ENCODE peak calls at places on chromosomes 12 and 14, in four cellular contexts. B, L, I and Y are unnamed samples.

GRCh38 chr12:65335021-65335714 is 56.7 kb downstream of the MSRB3 start:
- DNase-seq in B (peak), L (no peak), I (no peak), Y (no peak)

GRCh38 chr12:3035815-3036702 is 41.1 kb upstream of the TSPAN9 start:
- DNase-seq in B (no peak), L (no peak), I (no peak), Y (peak)

GRCh38 chr14:34078117-34078743 is 127.4 kb upstream of the EGLN3 start:
- DNase-seq in B (no peak), L (no peak), I (no peak), Y (no peak)

GRCh38 chr12:121578230-121579189 is 2.3 kb downstream of the KDM2B start:
- DNase-seq in B (no peak), L (no peak), I (no peak), Y (peak)

GRCh38 chr14:51533160-51533559 is 118.5 kb upstream of the FRMD6 start:
- DNase-seq in B (no peak), L (no peak), I (no peak), Y (no peak)

GRCh38 chr14:99549684-99550083 is 54.3 kb downstream of the CCDC85C start:
- DNase-seq in B (no peak), L (no peak), I (no peak), Y (no peak)

GRCh38 chr14:68640293-68640574 is 152.6 kb downstream of the ZFP36L1 start:
- DNase-seq in B (no peak), L (no peak), I (no peak), Y (no peak)

GRCh38 chr12:47812797-47813490 is 6.8 kb downstream of the HDAC7 start:
- DNase-seq in B (peak), L (peak), I (no peak), Y (peak)

GRCh38 chr14:29339491-29339890 is 572.9 kb downstream of the FOXG1 start:
- DNase-seq in B (no peak), L (no peak), I (no peak), Y (no peak)

GRCh38 chr12:6267007-6267721 is 43.3 kb upstream of the PLEKHG6 start:
- DNase-seq in B (no peak), L (no peak), I (no peak), Y (no peak)

GRCh38 chr12:56104815-56105476 is 587 bp downstream of the PA2G4 start:
- DNase-seq in B (no peak), L (no peak), I (no peak), Y (no peak)

GRCh38 chr14:22829661-22830328 is at the start of gene MRPL52:
- DNase-seq in B (peak), L (peak), I (peak), Y (peak)

GRCh38 chr14:66944872-66945271 is 244.4 kb upstream of the GARIN2 start:
- DNase-seq in B (no peak), L (no peak), I (no peak), Y (no peak)

GRCh38 chr12:20482680-20483079 is 114.3 kb downstream of the PDE3A start:
- DNase-seq in B (no peak), L (no peak), I (no peak), Y (no peak)

GRCh38 chr14:38203929-38204716 is 3.6 kb upstream of the SSTR1 start:
- DNase-seq in B (no peak), L (no peak), I (no peak), Y (no peak)

GRCh38 chr12:103785243-103786031 is 55.6 kb downstream of the NT5DC3 start:
- DNase-seq in B (no peak), L (no peak), I (no peak), Y (no peak)

GRCh38 chr14:88611878-88612277 is 49.0 kb downstream of the ZC3H14 start:
- DNase-seq in B (no peak), L (no peak), I (no peak), Y (no peak)

GRCh38 chr14:69259176-69259530 is 805 bp upstream of the GALNT16 start:
- DNase-seq in B (no peak), L (no peak), I (no peak), Y (no peak)

GRCh38 chr12:103392722-103393121 is 103.0 kb downstream of the C12orf42 start:
- DNase-seq in B (no peak), L (no peak), I (no peak), Y (no peak)

GRCh38 chr14:24231263-24232120 is 675 bp downstream of the NEDD8 start:
- DNase-seq in B (no peak), L (no peak), I (no peak), Y (no peak)

GRCh38 chr14:20305265-20306078 is at the start of gene TTC5:
- DNase-seq in B (peak), L (peak), I (peak), Y (peak)

GRCh38 chr14:93318927-93319326 is 13.9 kb downstream of the BTBD7 start:
- DNase-seq in B (no peak), L (no peak), I (no peak), Y (no peak)

GRCh38 chr14:93103392-93104080 is 12.2 kb downstream of the ITPK1 start:
- DNase-seq in B (no peak), L (no peak), I (no peak), Y (no peak)

GRCh38 chr12:96720363-96720705 is 186.7 kb upstream of the NEDD1 start:
- DNase-seq in B (no peak), L (no peak), I (no peak), Y (no peak)

GRCh38 chr12:80848858-80849257 is 88.9 kb downstream of the LIN7A start:
- DNase-seq in B (no peak), L (no peak), I (no peak), Y (no peak)

GRCh38 chr12:15756822-15757221 is 32.4 kb downstream of the EPS8 start:
- DNase-seq in B (no peak), L (no peak), I (no peak), Y (no peak)

GRCh38 chr12:45244561-45245348 is 28.9 kb downstream of the ANO6 start:
- DNase-seq in B (no peak), L (no peak), I (no peak), Y (no peak)

GRCh38 chr12:123712780-123713319 is 697 bp downstream of the ATP6V0A2 start:
- DNase-seq in B (no peak), L (no peak), I (no peak), Y (no peak)

DNA sequence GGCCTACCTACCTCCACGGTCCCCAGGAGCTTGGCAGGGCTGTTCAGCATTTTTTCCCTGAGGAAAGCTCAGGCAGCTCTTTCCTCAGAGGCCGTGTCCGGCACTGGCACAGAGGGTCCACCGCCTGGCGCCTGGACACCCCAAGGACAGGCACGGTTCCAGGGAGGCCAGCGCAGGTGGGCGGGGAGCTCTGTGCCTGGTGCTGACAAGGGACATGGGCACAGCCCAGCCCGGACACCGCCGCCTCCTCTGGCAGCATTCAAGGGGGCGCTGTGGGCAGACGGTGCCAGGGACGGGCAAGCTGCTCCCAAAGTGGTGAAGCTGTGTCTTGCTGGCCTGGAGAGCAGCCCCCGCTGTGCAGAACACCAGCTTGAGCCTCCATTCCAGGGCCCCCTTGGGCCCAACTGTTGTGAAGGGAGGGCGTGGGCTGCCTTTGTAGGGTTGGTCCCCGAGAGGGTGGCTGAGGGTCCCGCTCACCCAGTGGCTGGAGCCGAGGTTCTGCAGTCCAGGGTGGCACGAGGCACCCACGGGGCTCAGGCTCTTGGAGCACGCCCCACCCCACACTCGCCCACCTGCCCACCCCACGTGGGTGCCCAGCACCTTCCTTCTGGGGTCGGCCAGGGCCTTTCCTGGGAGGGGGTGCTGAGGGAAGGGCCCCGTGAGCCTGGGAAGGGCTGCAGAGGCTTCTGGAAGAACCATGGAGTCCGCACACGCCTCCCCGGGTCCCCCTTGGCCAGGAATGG is 29.3 kb upstream of the TEX22 start:
- DNase-seq in B (no peak), L (no peak), I (no peak), Y (no peak)
- H3K27ac ChIP-seq in B (no peak), L (no peak), I (no peak), Y (peak)

DNA sequence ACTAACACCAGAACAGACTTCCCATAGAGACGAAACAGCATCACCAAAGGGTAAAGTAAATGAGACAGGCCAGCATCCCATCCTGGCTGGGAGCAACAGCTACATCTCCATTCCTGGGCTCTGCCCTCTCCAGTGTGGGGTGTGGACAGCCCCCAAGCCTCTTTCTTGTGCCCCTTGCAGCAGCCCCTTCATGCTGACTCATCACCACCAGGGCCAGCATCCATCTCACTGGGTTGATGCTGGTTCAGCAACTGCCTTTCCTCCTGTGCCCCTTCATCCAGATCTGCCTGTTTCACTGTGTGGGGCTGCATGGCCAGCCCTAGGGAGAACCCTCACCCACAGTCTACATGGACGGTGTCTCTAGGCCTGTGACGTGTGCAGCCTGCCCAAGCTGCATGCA is 569.1 kb upstream of the TBX3 start:
- DNase-seq in B (no peak), L (no peak), I (no peak), Y (no peak)
- H3K27ac ChIP-seq in B (no peak), L (no peak), I (no peak), Y (no peak)

GRCh38 chr14:77822307-77822706 is 22.4 kb downstream of the ADCK1 start:
- DNase-seq in B (no peak), L (no peak), I (no peak), Y (no peak)
- H3K27ac ChIP-seq in B (no peak), L (no peak), I (no peak), Y (no peak)

GRCh38 chr12:131828671-131829350 is 618 bp downstream of the MMP17 start:
- DNase-seq in B (no peak), L (no peak), I (no peak), Y (no peak)

GRCh38 chr12:131829795-131830334 is 1.7 kb downstream of the MMP17 start:
- DNase-seq in B (no peak), L (no peak), I (no peak), Y (no peak)

GRCh38 chr12:131830335-131831020 is 2.3 kb downstream of the MMP17 start:
- DNase-seq in B (peak), L (peak), I (peak), Y (peak)

GRCh38 chr12:131827961-131828534 is at the start of gene MMP17:
- DNase-seq in B (no peak), L (no peak), I (no peak), Y (no peak)

GRCh38 chr12:131829351-131829794 is 1.2 kb downstream of the MMP17 start:
- DNase-seq in B (no peak), L (no peak), I (no peak), Y (no peak)
- H3K27ac ChIP-seq in B (no peak), L (no peak), I (peak), Y (peak)

GRCh38 chr12:109827566-109828550 is 5.3 kb downstream of the TRPV4 start:
- DNase-seq in B (peak), L (no peak), I (no peak), Y (no peak)
- H3K27ac ChIP-seq in B (peak), L (peak), I (peak), Y (peak)

GRCh38 chr12:57273516-57273915 is 22.5 kb upstream of the STAC3 start:
- DNase-seq in B (no peak), L (no peak), I (no peak), Y (no peak)
- H3K27ac ChIP-seq in B (no peak), L (no peak), I (no peak), Y (no peak)